ENCODE peak calls at places on chromosomes 5 and 9, in five cellular contexts. W is A549, U is ascending aorta, N is heart left ventricle, O is right cardiac atrium. C is an unnamed sample. For H3K4me1, the result is how much of the 10 kb centered on the place peaks cover.

GRCh38 chr5:51632794-51633193 is 249.5 kb downstream of the ISL1 start:
- DNase-seq in U (no peak), N (no peak), W (no peak), O (no peak), C (no peak)

GRCh38 chr5:180811623-180812119 is 9.1 kb upstream of the MGAT1 start:
- DNase-seq in W (no peak), N (no peak), U (peak), O (no peak), C (no peak)

GRCh38 chr9:136314056-136314416 is 10.1 kb upstream of the CCDC187 start:
- DNase-seq in N (no peak), O (no peak), U (no peak), W (no peak), C (no peak)

GRCh38 chr9:129323376-129323998 is 145.4 kb upstream of the IER5L start:
- DNase-seq in U (peak), O (no peak), N (no peak), W (no peak), C (no peak)

GRCh38 chr9:20496328-20496727 is 126.0 kb downstream of the MLLT3 start:
- DNase-seq in W (no peak), U (no peak), N (no peak), O (no peak), C (no peak)

GRCh38 chr5:125190232-125191051 is 444.0 kb upstream of the ZNF608 start:
- DNase-seq in O (no peak), N (no peak), U (no peak), W (no peak), C (no peak)

GRCh38 chr9:127993721-127994120 is 12.9 kb upstream of the EEIG1 start:
- DNase-seq in N (no peak), W (no peak), O (no peak), U (no peak), C (no peak)

GRCh38 chr5:87298687-87299362 is 31.1 kb downstream of the RASA1 start:
- DNase-seq in O (no peak), U (no peak), N (no peak), W (no peak), C (no peak)

GRCh38 chr5:17228833-17229291 is 11.4 kb downstream of the BASP1 start:
- DNase-seq in W (no peak), U (no peak), O (no peak), N (no peak), C (no peak)

GRCh38 chr5:56310711-56311204 is 77.6 kb upstream of the ANKRD55 start:
- DNase-seq in U (no peak), W (no peak), N (no peak), O (peak), C (no peak)

GRCh38 chr5:10703676-10704075 is 57.4 kb downstream of the DAP start:
- DNase-seq in W (no peak), U (no peak), N (no peak), O (no peak), C (no peak)

GRCh38 chr5:172487671-172488070 is 33.3 kb upstream of the SH3PXD2B start:
- DNase-seq in N (no peak), W (no peak), O (no peak), U (peak), C (no peak)

GRCh38 chr5:160605266-160605665 is 183.6 kb downstream of the PTTG1 start:
- DNase-seq in N (no peak), O (no peak), W (no peak), U (no peak), C (no peak)

GRCh38 chr5:125342938-125343401 is 596.5 kb upstream of the ZNF608 start:
- DNase-seq in U (no peak), W (no peak), O (no peak), N (no peak), C (no peak)

GRCh38 chr5:128579111-128579510 is 41.1 kb upstream of the FBN2 start:
- DNase-seq in U (no peak), O (no peak), W (peak), N (no peak), C (no peak)

GRCh38 chr5:125612356-125613149 is 810.7 kb upstream of the GRAMD2B start:
- DNase-seq in N (no peak), O (no peak), U (no peak), W (no peak), C (no peak)

GRCh38 chr9:125997510-125997823 is 250.3 kb downstream of the PBX3 start:
- DNase-seq in O (no peak), W (no peak), U (no peak), N (no peak), C (no peak)

GRCh38 chr5:138960145-138960692 is 85.1 kb upstream of the LRRTM2 start:
- DNase-seq in U (no peak), W (no peak), N (no peak), O (no peak), C (no peak)

GRCh38 chr5:39257554-39257953 is 38.2 kb upstream of the FYB1 start:
- DNase-seq in N (no peak), O (no peak), U (no peak), W (no peak), C (no peak)

GRCh38 chr9:110821064-110821463 is 152.5 kb downstream of the MUSK start:
- DNase-seq in N (no peak), U (no peak), W (no peak), O (no peak), C (no peak)

GRCh38 chr5:14628346-14628745 is 36.2 kb upstream of the OTULIN start:
- DNase-seq in U (no peak), W (peak), N (no peak), O (peak), C (no peak)

GRCh38 chr5:129771058-129771838 is 23.4 kb downstream of the MINAR2 start:
- DNase-seq in W (peak), U (no peak), O (peak), N (no peak), C (no peak)

GRCh38 chr9:134702291-134702690 is 60.7 kb downstream of the COL5A1 start:
- DNase-seq in O (no peak), W (no peak), U (no peak), N (no peak), C (no peak)

GRCh38 chr5:2989517-2989916 is 238.0 kb upstream of the IRX2 start:
- DNase-seq in U (no peak), W (no peak), N (no peak), O (no peak), C (no peak)

GRCh38 chr5:176609724-176610429 is at the start of gene GPRIN1:
- DNase-seq in U (no peak), W (peak), N (peak), O (peak), C (peak)

GRCh38 chr5:175344331-175345200 is 99.4 kb downstream of the DRD1 start:
- DNase-seq in U (no peak), W (peak), O (no peak), N (no peak), C (no peak)

GRCh38 chr9:121326130-121326838 is 43.8 kb downstream of the STOM start:
- DNase-seq in U (peak), O (peak), N (peak), W (no peak), C (peak)

GRCh38 chr9:13446261-13446660 is 166.8 kb upstream of the MPDZ start:
- DNase-seq in O (no peak), N (no peak), U (no peak), W (no peak), C (no peak)

GRCh38 chr9:92463989-92464388 is 18.3 kb downstream of the ASPN start:
- DNase-seq in N (no peak), U (peak), O (no peak), W (no peak), C (no peak)

GRCh38 chr9:26296910-26297309 is 595.7 kb downstream of the CAAP1 start:
- DNase-seq in O (no peak), W (no peak), U (no peak), N (no peak), C (no peak)

GRCh38 chr5:60568646-60569045 is 131.3 kb downstream of the DEPDC1B start:
- DNase-seq in O (no peak), W (no peak), N (no peak), U (no peak), C (no peak)

GRCh38 chr5:42641321-42642005 is 115.2 kb upstream of the CCDC152 start:
- DNase-seq in O (no peak), N (no peak), W (no peak), U (no peak), C (no peak)

GRCh38 chr9:2157277-2158105 is 142.3 kb downstream of the SMARCA2 start:
- DNase-seq in W (peak), N (no peak), O (peak), U (peak), C (no peak)

GRCh38 chr5:179258001-179258921 is 87.0 kb downstream of the ADAMTS2 start:
- DNase-seq in W (no peak), U (peak), O (no peak), N (peak), C (no peak)

GRCh38 chr5:5409151-5409810 is 13.2 kb upstream of the ICE1 start:
- DNase-seq in N (no peak), U (no peak), O (no peak), W (no peak), C (no peak)

GRCh38 chr5:1293416-1293996 is 1.4 kb downstream of the TERT start:
- DNase-seq in U (peak), N (peak), W (no peak), O (no peak), C (no peak)
- H3K4me3 ChIP-seq in U (no peak), N (no peak), W (no peak), O (no peak), C (no peak)

GRCh38 chr9:98378206-98379193 is 123.1 kb upstream of the TBC1D2 start:
- DNase-seq in O (no peak), W (no peak), N (no peak), U (no peak), C (no peak)
- H3K4me1 ChIP-seq in O (under half), W (under half), N (under half), U (under half), C (under half)

GRCh38 chr9:38227061-38227540 is 158.1 kb upstream of the SHB start:
- DNase-seq in W (peak), O (no peak), N (peak), U (no peak), C (peak)
- H3K4me3 ChIP-seq in W (peak), O (no peak), N (no peak), U (no peak), C (no peak)

DNA sequence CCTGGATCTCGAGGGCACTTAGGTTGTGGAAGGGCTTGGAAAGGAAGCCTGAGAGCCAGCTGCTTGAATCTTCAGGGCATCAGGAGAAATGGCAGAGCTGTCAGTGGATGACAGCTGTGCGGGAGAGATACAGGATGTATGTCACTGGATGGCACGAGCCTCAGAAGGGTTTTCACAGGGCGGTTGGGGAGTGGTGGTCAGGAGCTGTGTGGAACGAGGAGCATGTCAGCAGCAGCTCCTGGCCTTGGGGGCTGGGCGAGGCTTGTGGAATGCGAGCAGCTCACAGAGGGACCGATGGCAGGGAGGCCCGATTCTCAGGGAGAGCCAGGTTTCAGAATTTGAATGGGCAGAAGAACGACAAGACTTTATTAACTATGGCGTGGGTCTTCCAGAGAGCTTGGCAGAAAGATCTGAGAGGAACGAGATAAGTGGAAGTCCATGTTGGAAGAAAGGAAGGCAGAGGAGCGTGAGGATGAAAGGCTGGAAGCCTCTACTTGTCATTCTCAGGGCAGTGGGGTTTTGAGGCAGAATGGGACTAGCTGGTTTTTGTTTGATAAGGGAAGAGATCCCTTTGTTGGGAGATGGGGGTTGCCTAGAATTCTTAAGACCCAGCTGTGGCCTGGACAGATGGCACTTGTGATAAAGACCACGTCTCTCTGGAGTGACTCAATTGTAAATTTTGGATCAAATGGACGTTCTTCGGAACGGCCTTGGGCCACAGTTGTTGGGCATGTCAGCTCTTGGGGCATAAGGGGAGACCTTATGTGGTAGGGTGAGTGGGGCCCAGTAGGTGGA is 60.3 kb downstream of the SNX30 start:
- DNase-seq in W (no peak), U (no peak), N (no peak), O (no peak), C (no peak)
- H3K4me1 ChIP-seq in W (under half), U (under half), N (under half), O (under half), C (under half)

GRCh38 chr9:112731971-112732370 is 14.1 kb upstream of the INIP start:
- DNase-seq in O (no peak), U (no peak), W (no peak), N (no peak), C (no peak)
- H3K4me3 ChIP-seq in O (no peak), U (no peak), W (no peak), N (no peak), C (no peak)